ENCODE peak calls at places on chromosome 2, in nine cellular contexts. One of them, this sample, is unnamed.

GRCh38 chr2:239891692-239892091 is 133.4 kb downstream of the NDUFA10 start:
- DNase-seq in stimulated activated CD8-positive, alpha-beta memory T cell treated with anti-CD3 and anti-CD28 coated beads, Interleukin-4, amount 100 ng/mL, for 1 hour: no peak
- DNase-seq in myocyte: no peak
- DNase-seq in cardiac fibroblast: no peak
- DNase-seq in kidney tubule cell: no peak
- DNase-seq in osteocyte: peak; percentile 40
- DNase-seq in stimulated activated CD4-positive, alpha-beta T cell treated with anti-CD3 and anti-CD28 coated beads, TNF-alpha, amount 100 ng/mL, for 4 hours: no peak
- DNase-seq in A549: no peak
- DNase-seq in T-helper 1 cell: no peak
- DNase-seq in this sample: no peak

GRCh38 chr2:211093743-211094303 is 537.4 kb downstream of the CPS1 start:
- DNase-seq in cardiac fibroblast: peak; percentile 28
- DNase-seq in osteocyte: no peak
- DNase-seq in stimulated activated CD4-positive, alpha-beta T cell treated with anti-CD3 and anti-CD28 coated beads, TNF-alpha, amount 100 ng/mL, for 4 hours: no peak
- DNase-seq in A549: peak; percentile 25
- DNase-seq in myocyte: no peak
- DNase-seq in stimulated activated CD8-positive, alpha-beta memory T cell treated with anti-CD3 and anti-CD28 coated beads, Interleukin-4, amount 100 ng/mL, for 1 hour: no peak
- DNase-seq in T-helper 1 cell: no peak
- DNase-seq in kidney tubule cell: peak; percentile 6
- DNase-seq in this sample: peak; percentile 62

GRCh38 chr2:200350796-200351195 is 44.3 kb downstream of the SPATS2L start:
- DNase-seq in stimulated activated CD4-positive, alpha-beta T cell treated with anti-CD3 and anti-CD28 coated beads, TNF-alpha, amount 100 ng/mL, for 4 hours: no peak
- DNase-seq in cardiac fibroblast: peak; percentile 81
- DNase-seq in T-helper 1 cell: no peak
- DNase-seq in kidney tubule cell: peak; percentile 32
- DNase-seq in osteocyte: no peak
- DNase-seq in A549: no peak
- DNase-seq in stimulated activated CD8-positive, alpha-beta memory T cell treated with anti-CD3 and anti-CD28 coated beads, Interleukin-4, amount 100 ng/mL, for 1 hour: no peak
- DNase-seq in myocyte: no peak
- DNase-seq in this sample: no peak

GRCh38 chr2:113757059-113757657 is 716 bp upstream of the SLC35F5 start:
- DNase-seq in myocyte: no peak
- DNase-seq in T-helper 1 cell: no peak
- DNase-seq in stimulated activated CD4-positive, alpha-beta T cell treated with anti-CD3 and anti-CD28 coated beads, TNF-alpha, amount 100 ng/mL, for 4 hours: no peak
- DNase-seq in A549: no peak
- DNase-seq in stimulated activated CD8-positive, alpha-beta memory T cell treated with anti-CD3 and anti-CD28 coated beads, Interleukin-4, amount 100 ng/mL, for 1 hour: no peak
- DNase-seq in cardiac fibroblast: no peak
- DNase-seq in kidney tubule cell: no peak
- DNase-seq in osteocyte: no peak
- DNase-seq in this sample: no peak

GRCh38 chr2:203869610-203870042 is 2.1 kb downstream of the CTLA4 start:
- DNase-seq in stimulated activated CD4-positive, alpha-beta T cell treated with anti-CD3 and anti-CD28 coated beads, TNF-alpha, amount 100 ng/mL, for 4 hours: peak; percentile 17
- DNase-seq in A549: no peak
- DNase-seq in cardiac fibroblast: no peak
- DNase-seq in osteocyte: no peak
- DNase-seq in T-helper 1 cell: peak; percentile 53
- DNase-seq in myocyte: no peak
- DNase-seq in stimulated activated CD8-positive, alpha-beta memory T cell treated with anti-CD3 and anti-CD28 coated beads, Interleukin-4, amount 100 ng/mL, for 1 hour: peak; percentile 20
- DNase-seq in kidney tubule cell: no peak
- DNase-seq in this sample: no peak

GRCh38 chr2:222993920-222994650 is 57.9 kb upstream of the KCNE4 start:
- DNase-seq in stimulated activated CD8-positive, alpha-beta memory T cell treated with anti-CD3 and anti-CD28 coated beads, Interleukin-4, amount 100 ng/mL, for 1 hour: no peak
- DNase-seq in osteocyte: peak; percentile 87
- DNase-seq in cardiac fibroblast: peak; percentile 94
- DNase-seq in myocyte: peak; percentile 96
- DNase-seq in A549: peak; percentile 41
- DNase-seq in T-helper 1 cell: no peak
- DNase-seq in kidney tubule cell: peak; percentile 55
- DNase-seq in stimulated activated CD4-positive, alpha-beta T cell treated with anti-CD3 and anti-CD28 coated beads, TNF-alpha, amount 100 ng/mL, for 4 hours: no peak
- DNase-seq in this sample: peak; percentile 27

GRCh38 chr2:128306081-128306930 is 12.4 kb downstream of the HS6ST1 start:
- DNase-seq in osteocyte: no peak
- DNase-seq in myocyte: peak; percentile 94
- DNase-seq in kidney tubule cell: peak; percentile 77
- DNase-seq in cardiac fibroblast: peak; percentile 81
- DNase-seq in A549: peak; percentile 86
- DNase-seq in stimulated activated CD4-positive, alpha-beta T cell treated with anti-CD3 and anti-CD28 coated beads, TNF-alpha, amount 100 ng/mL, for 4 hours: no peak
- DNase-seq in T-helper 1 cell: no peak
- DNase-seq in stimulated activated CD8-positive, alpha-beta memory T cell treated with anti-CD3 and anti-CD28 coated beads, Interleukin-4, amount 100 ng/mL, for 1 hour: no peak
- DNase-seq in this sample: peak; percentile 88

GRCh38 chr2:207470700-207471070 is 59.1 kb upstream of the CREB1 start:
- DNase-seq in A549: no peak
- DNase-seq in myocyte: no peak
- DNase-seq in stimulated activated CD8-positive, alpha-beta memory T cell treated with anti-CD3 and anti-CD28 coated beads, Interleukin-4, amount 100 ng/mL, for 1 hour: no peak
- DNase-seq in cardiac fibroblast: no peak
- DNase-seq in stimulated activated CD4-positive, alpha-beta T cell treated with anti-CD3 and anti-CD28 coated beads, TNF-alpha, amount 100 ng/mL, for 4 hours: no peak
- DNase-seq in T-helper 1 cell: no peak
- DNase-seq in osteocyte: no peak
- DNase-seq in kidney tubule cell: no peak
- DNase-seq in this sample: no peak

GRCh38 chr2:161422812-161423211 is 6.7 kb downstream of the TBR1 start:
- DNase-seq in cardiac fibroblast: no peak
- DNase-seq in osteocyte: no peak
- DNase-seq in T-helper 1 cell: no peak
- DNase-seq in kidney tubule cell: no peak
- DNase-seq in myocyte: no peak
- DNase-seq in stimulated activated CD8-positive, alpha-beta memory T cell treated with anti-CD3 and anti-CD28 coated beads, Interleukin-4, amount 100 ng/mL, for 1 hour: no peak
- DNase-seq in stimulated activated CD4-positive, alpha-beta T cell treated with anti-CD3 and anti-CD28 coated beads, TNF-alpha, amount 100 ng/mL, for 4 hours: no peak
- DNase-seq in A549: no peak
- DNase-seq in this sample: no peak

GRCh38 chr2:16138811-16139662 is 198.7 kb downstream of the MYCN start:
- DNase-seq in osteocyte: peak; percentile 51
- DNase-seq in T-helper 1 cell: no peak
- DNase-seq in stimulated activated CD4-positive, alpha-beta T cell treated with anti-CD3 and anti-CD28 coated beads, TNF-alpha, amount 100 ng/mL, for 4 hours: no peak
- DNase-seq in kidney tubule cell: no peak
- DNase-seq in myocyte: no peak
- DNase-seq in A549: no peak
- DNase-seq in stimulated activated CD8-positive, alpha-beta memory T cell treated with anti-CD3 and anti-CD28 coated beads, Interleukin-4, amount 100 ng/mL, for 1 hour: no peak
- DNase-seq in cardiac fibroblast: no peak
- DNase-seq in this sample: no peak

GRCh38 chr2:203446071-203446481 is 89.0 kb downstream of the RAPH1 start:
- DNase-seq in myocyte: peak; percentile 43
- DNase-seq in cardiac fibroblast: peak; percentile 86
- DNase-seq in stimulated activated CD8-positive, alpha-beta memory T cell treated with anti-CD3 and anti-CD28 coated beads, Interleukin-4, amount 100 ng/mL, for 1 hour: no peak
- DNase-seq in osteocyte: no peak
- DNase-seq in stimulated activated CD4-positive, alpha-beta T cell treated with anti-CD3 and anti-CD28 coated beads, TNF-alpha, amount 100 ng/mL, for 4 hours: no peak
- DNase-seq in A549: no peak
- DNase-seq in T-helper 1 cell: no peak
- DNase-seq in kidney tubule cell: no peak
- DNase-seq in this sample: no peak

GRCh38 chr2:225173909-225174308 is 131.6 kb upstream of the DOCK10 start:
- DNase-seq in osteocyte: no peak
- DNase-seq in T-helper 1 cell: no peak
- DNase-seq in cardiac fibroblast: peak; percentile 54
- DNase-seq in stimulated activated CD4-positive, alpha-beta T cell treated with anti-CD3 and anti-CD28 coated beads, TNF-alpha, amount 100 ng/mL, for 4 hours: no peak
- DNase-seq in myocyte: peak; percentile 7
- DNase-seq in A549: no peak
- DNase-seq in kidney tubule cell: no peak
- DNase-seq in stimulated activated CD8-positive, alpha-beta memory T cell treated with anti-CD3 and anti-CD28 coated beads, Interleukin-4, amount 100 ng/mL, for 1 hour: no peak
- DNase-seq in this sample: no peak

GRCh38 chr2:36489296-36489695 is 108.7 kb downstream of the FEZ2 start:
- DNase-seq in stimulated activated CD4-positive, alpha-beta T cell treated with anti-CD3 and anti-CD28 coated beads, TNF-alpha, amount 100 ng/mL, for 4 hours: no peak
- DNase-seq in osteocyte: no peak
- DNase-seq in T-helper 1 cell: no peak
- DNase-seq in myocyte: peak; percentile 65
- DNase-seq in stimulated activated CD8-positive, alpha-beta memory T cell treated with anti-CD3 and anti-CD28 coated beads, Interleukin-4, amount 100 ng/mL, for 1 hour: no peak
- DNase-seq in kidney tubule cell: peak; percentile 46
- DNase-seq in A549: peak; percentile 57
- DNase-seq in cardiac fibroblast: peak; percentile 81
- DNase-seq in this sample: no peak

GRCh38 chr2:198957183-198957582 is 500.6 kb downstream of the SATB2 start:
- DNase-seq in kidney tubule cell: no peak
- DNase-seq in stimulated activated CD4-positive, alpha-beta T cell treated with anti-CD3 and anti-CD28 coated beads, TNF-alpha, amount 100 ng/mL, for 4 hours: no peak
- DNase-seq in osteocyte: no peak
- DNase-seq in cardiac fibroblast: no peak
- DNase-seq in myocyte: peak; percentile 8
- DNase-seq in A549: no peak
- DNase-seq in T-helper 1 cell: no peak
- DNase-seq in stimulated activated CD8-positive, alpha-beta memory T cell treated with anti-CD3 and anti-CD28 coated beads, Interleukin-4, amount 100 ng/mL, for 1 hour: no peak
- DNase-seq in this sample: no peak

GRCh38 chr2:27152796-27153464 is 4.1 kb downstream of the TCF23 start:
- DNase-seq in myocyte: no peak
- DNase-seq in stimulated activated CD4-positive, alpha-beta T cell treated with anti-CD3 and anti-CD28 coated beads, TNF-alpha, amount 100 ng/mL, for 4 hours: no peak
- DNase-seq in stimulated activated CD8-positive, alpha-beta memory T cell treated with anti-CD3 and anti-CD28 coated beads, Interleukin-4, amount 100 ng/mL, for 1 hour: no peak
- DNase-seq in cardiac fibroblast: peak; percentile 37
- DNase-seq in T-helper 1 cell: no peak
- DNase-seq in A549: no peak
- DNase-seq in osteocyte: no peak
- DNase-seq in kidney tubule cell: peak; percentile 51
- DNase-seq in this sample: peak; percentile 90

GRCh38 chr2:217685255-217685605 is 317.6 kb downstream of the TNS1 start:
- DNase-seq in cardiac fibroblast: peak; percentile 95
- DNase-seq in kidney tubule cell: peak; percentile 69
- DNase-seq in T-helper 1 cell: no peak
- DNase-seq in myocyte: peak; percentile 73
- DNase-seq in stimulated activated CD4-positive, alpha-beta T cell treated with anti-CD3 and anti-CD28 coated beads, TNF-alpha, amount 100 ng/mL, for 4 hours: no peak
- DNase-seq in A549: peak; percentile 88
- DNase-seq in osteocyte: peak; percentile 92
- DNase-seq in stimulated activated CD8-positive, alpha-beta memory T cell treated with anti-CD3 and anti-CD28 coated beads, Interleukin-4, amount 100 ng/mL, for 1 hour: no peak
- DNase-seq in this sample: peak; percentile 76

GRCh38 chr2:27842894-27843293 is 47.3 kb downstream of the RBKS start:
- DNase-seq in osteocyte: no peak
- DNase-seq in stimulated activated CD4-positive, alpha-beta T cell treated with anti-CD3 and anti-CD28 coated beads, TNF-alpha, amount 100 ng/mL, for 4 hours: no peak
- DNase-seq in A549: no peak
- DNase-seq in stimulated activated CD8-positive, alpha-beta memory T cell treated with anti-CD3 and anti-CD28 coated beads, Interleukin-4, amount 100 ng/mL, for 1 hour: no peak
- DNase-seq in myocyte: no peak
- DNase-seq in cardiac fibroblast: no peak
- DNase-seq in kidney tubule cell: no peak
- DNase-seq in T-helper 1 cell: no peak
- DNase-seq in this sample: no peak